ENCODE peak calls at places on chromosomes 3 and 15, in six cellular contexts. One of them, this sample, is unnamed.

GRCh38 chr3:62873672-62874397 is 1.4 kb downstream of the CADPS start:
- DNase-seq in AG09319: no peak
- DNase-seq in GM13977: peak; percentile 18
- DNase-seq in stomach: no peak
- DNase-seq in mucosa of descending colon: peak; percentile 64
- DNase-seq in IMR-90: no peak
- DNase-seq in this sample: peak; percentile 58

GRCh38 chr15:45634442-45635190 is at the start of gene SQOR:
- DNase-seq in IMR-90: peak; percentile 54
- DNase-seq in GM13977: peak; percentile 78
- DNase-seq in AG09319: no peak
- DNase-seq in mucosa of descending colon: peak; percentile 95
- DNase-seq in stomach: peak; percentile 91
- DNase-seq in this sample: peak; percentile 96

GRCh38 chr3:48013288-48013980 is 2.8 kb downstream of the MAP4 start:
- DNase-seq in mucosa of descending colon: no peak
- DNase-seq in stomach: peak; percentile 42
- DNase-seq in IMR-90: peak; percentile 91
- DNase-seq in AG09319: peak; percentile 25
- DNase-seq in GM13977: no peak
- DNase-seq in this sample: peak; percentile 65

GRCh38 chr15:49712846-49713450 is 92.1 kb downstream of the DTWD1 start:
- DNase-seq in GM13977: no peak
- DNase-seq in AG09319: no peak
- DNase-seq in stomach: no peak
- DNase-seq in mucosa of descending colon: no peak
- DNase-seq in IMR-90: no peak
- DNase-seq in this sample: no peak

GRCh38 chr15:80677041-80677440 is 18.1 kb upstream of the ABHD17C start:
- DNase-seq in IMR-90: no peak
- DNase-seq in mucosa of descending colon: no peak
- DNase-seq in stomach: no peak
- DNase-seq in AG09319: no peak
- DNase-seq in GM13977: no peak
- DNase-seq in this sample: no peak

GRCh38 chr3:102471491-102471890 is 36.7 kb downstream of the ZPLD1 start:
- DNase-seq in AG09319: no peak
- DNase-seq in IMR-90: no peak
- DNase-seq in GM13977: no peak
- DNase-seq in mucosa of descending colon: no peak
- DNase-seq in stomach: no peak
- DNase-seq in this sample: no peak

GRCh38 chr3:52186729-52187128 is 11.2 kb upstream of the ALAS1 start:
- DNase-seq in IMR-90: no peak
- DNase-seq in stomach: no peak
- DNase-seq in AG09319: no peak
- DNase-seq in GM13977: no peak
- DNase-seq in mucosa of descending colon: no peak
- DNase-seq in this sample: no peak

GRCh38 chr3:48619541-48620524 is 1.7 kb downstream of the TMEM89 start:
- DNase-seq in mucosa of descending colon: no peak
- DNase-seq in IMR-90: no peak
- DNase-seq in GM13977: no peak
- DNase-seq in stomach: no peak
- DNase-seq in AG09319: no peak
- DNase-seq in this sample: peak; percentile 54

GRCh38 chr3:129233538-129233937 is 15.9 kb upstream of the COPG1 start:
- DNase-seq in GM13977: peak; percentile 74
- DNase-seq in mucosa of descending colon: no peak
- DNase-seq in IMR-90: no peak
- DNase-seq in AG09319: no peak
- DNase-seq in stomach: peak; percentile 31
- DNase-seq in this sample: no peak

DNA sequence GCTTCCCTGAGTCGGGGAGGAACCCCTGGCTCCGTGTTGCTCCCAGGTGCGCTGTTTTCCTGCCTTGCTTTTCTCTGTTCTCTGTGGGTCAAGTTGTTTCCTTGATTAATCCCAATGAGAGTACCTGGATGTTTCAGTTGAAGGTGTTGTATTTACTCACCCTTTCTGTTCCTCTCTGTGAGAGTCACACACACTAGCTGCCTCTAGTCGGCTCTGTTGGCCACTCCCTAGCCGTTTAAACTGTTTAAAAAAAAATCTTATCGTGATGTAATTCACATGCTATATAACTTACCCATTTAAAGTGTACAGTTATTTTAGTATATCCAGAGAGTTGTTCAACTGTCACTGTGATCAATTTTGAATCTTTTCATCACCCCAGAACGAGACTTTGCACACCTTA is 74.0 kb downstream of the AKAP13 start:
- DNase-seq in stomach: no peak
- DNase-seq in mucosa of descending colon: no peak
- DNase-seq in AG09319: no peak
- DNase-seq in IMR-90: no peak
- DNase-seq in GM13977: no peak
- DNase-seq in this sample: no peak
- TF ChIP-seq CTCF in stomach: no peak
- TF ChIP-seq CTCF in mucosa of descending colon: no peak
- TF ChIP-seq CTCF in AG09319: no peak
- TF ChIP-seq CTCF in IMR-90: no peak
- TF ChIP-seq CTCF in GM13977: no peak
- TF ChIP-seq CTCF in this sample: no peak

GRCh38 chr3:16060358-16060852 is 114.1 kb upstream of the GALNT15 start:
- DNase-seq in AG09319: peak; percentile 94
- DNase-seq in mucosa of descending colon: no peak
- DNase-seq in IMR-90: peak; percentile 100
- DNase-seq in stomach: no peak
- DNase-seq in GM13977: no peak
- DNase-seq in this sample: no peak
- TF ChIP-seq CTCF in AG09319: peak; percentile 39
- TF ChIP-seq CTCF in mucosa of descending colon: no peak
- TF ChIP-seq CTCF in IMR-90: peak; percentile 45
- TF ChIP-seq CTCF in stomach: no peak
- TF ChIP-seq CTCF in GM13977: no peak
- TF ChIP-seq CTCF in this sample: no peak

DNA sequence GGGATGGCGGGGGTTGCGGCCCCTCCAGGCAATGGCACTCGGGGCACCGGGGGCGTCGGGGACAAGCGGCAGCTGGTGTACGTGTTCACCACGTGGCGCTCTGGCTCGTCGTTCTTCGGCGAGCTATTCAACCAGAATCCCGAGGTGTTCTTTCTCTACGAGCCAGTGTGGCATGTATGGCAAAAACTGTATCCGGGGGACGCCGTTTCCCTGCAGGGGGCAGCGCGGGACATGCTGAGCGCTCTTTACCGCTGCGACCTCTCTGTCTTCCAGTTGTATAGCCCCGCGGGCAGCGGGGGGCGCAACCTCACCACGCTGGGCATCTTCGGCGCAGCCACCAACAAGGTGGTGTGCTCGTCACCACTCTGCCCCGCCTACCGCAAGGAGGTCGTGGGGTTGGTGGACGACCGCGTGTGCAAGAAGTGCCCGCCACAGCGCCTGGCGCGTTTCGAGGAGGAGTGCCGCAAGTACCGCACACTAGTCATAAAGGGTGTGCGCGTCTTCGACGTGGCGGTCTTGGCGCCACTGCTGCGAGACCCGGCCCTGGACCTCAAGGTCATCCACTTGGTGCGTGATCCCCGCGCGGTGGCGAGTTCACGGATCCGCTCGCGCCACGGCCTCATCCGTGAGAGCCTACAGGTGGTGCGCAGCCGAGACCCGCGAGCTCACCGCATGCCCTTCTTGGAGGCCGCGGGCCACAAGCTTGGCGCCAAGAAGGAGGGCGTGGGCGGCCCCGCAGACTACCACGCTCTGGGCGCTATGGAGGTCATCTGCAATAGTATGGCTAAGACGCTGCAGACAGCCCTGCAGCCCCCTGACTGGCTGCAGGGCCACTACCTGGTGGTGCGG is 1.9 kb downstream of the CHST2 start:
- DNase-seq in stomach: peak; percentile 26
- DNase-seq in AG09319: no peak
- DNase-seq in IMR-90: peak; percentile 55
- DNase-seq in mucosa of descending colon: peak; percentile 76
- DNase-seq in GM13977: peak; percentile 74
- DNase-seq in this sample: no peak
- TF ChIP-seq CTCF in stomach: no peak
- TF ChIP-seq CTCF in AG09319: peak; percentile 70
- TF ChIP-seq CTCF in IMR-90: peak; percentile 64
- TF ChIP-seq CTCF in mucosa of descending colon: no peak
- TF ChIP-seq CTCF in GM13977: peak; percentile 69
- TF ChIP-seq CTCF in this sample: no peak

DNA sequence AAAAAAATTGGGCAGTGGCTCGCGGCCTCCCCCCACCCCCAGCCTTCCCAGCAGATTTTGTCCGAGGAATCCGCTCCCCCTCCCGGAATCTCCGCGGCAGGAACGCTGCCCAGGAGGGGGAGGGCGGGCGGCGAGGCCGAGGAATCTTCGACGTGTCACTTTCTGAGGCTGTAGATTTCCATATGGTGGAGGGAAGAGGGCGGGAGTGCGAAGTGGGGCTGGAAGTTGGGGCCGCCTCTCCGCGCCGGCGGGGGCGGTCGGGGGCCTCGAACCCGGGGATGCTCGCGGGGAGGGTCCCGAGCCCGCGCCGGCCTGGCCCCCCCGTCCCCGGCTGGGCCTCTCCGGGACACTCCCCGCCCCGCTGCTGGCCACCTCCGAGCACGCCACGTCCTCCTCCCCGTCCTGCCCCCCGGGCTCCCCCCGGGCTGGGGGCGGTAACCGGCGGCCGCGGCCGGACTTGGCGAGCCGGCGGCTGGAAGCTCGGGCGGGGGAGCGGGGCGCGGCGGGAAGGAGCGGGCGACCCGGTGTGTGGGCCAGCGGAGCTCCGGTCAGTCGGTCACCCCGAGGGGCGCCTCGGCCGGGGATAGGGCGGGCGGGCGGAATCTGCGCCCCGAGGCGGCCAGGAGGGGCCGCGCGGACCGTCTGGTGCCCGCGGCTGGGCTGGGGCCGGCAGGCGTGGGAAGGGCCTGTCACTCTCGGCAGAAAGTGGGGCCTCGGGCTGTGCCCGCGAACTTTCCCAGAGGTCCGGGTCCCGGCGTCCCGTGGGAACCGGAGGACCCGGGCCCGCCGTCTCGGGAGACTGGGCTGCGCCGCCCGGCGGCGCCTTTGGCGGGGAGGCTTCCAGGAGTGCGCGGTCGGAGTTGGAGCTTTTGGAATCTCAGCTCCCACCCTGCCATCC is 949 bp downstream of the FNDC3B start:
- DNase-seq in mucosa of descending colon: peak; percentile 88
- DNase-seq in GM13977: peak; percentile 79
- DNase-seq in IMR-90: peak; percentile 86
- DNase-seq in AG09319: peak; percentile 80
- DNase-seq in stomach: peak; percentile 87
- DNase-seq in this sample: peak; percentile 88
- TF ChIP-seq CTCF in mucosa of descending colon: no peak
- TF ChIP-seq CTCF in GM13977: no peak
- TF ChIP-seq CTCF in IMR-90: peak; percentile 18
- TF ChIP-seq CTCF in AG09319: peak; percentile 33
- TF ChIP-seq CTCF in stomach: no peak
- TF ChIP-seq CTCF in this sample: peak; percentile 12

DNA sequence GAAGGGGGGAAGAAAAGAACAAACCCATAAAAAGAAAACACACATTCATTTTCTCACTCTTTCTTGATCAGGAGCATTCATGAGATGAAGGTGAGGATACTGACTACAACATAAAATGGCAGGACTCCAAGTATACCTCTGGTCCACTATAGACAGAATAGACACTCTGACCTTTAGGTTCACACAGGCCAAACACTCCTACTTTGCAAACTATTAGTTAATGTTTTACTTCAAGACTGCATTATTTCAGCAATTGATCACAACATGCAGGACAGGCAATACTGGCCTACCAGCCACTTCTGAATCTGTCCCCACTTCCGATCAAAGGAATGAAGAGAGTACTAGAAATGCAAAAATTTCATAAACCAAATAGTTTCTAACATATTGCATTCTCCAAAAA is 47.0 kb downstream of the LRRFIP2 start:
- DNase-seq in stomach: no peak
- DNase-seq in mucosa of descending colon: no peak
- DNase-seq in GM13977: no peak
- DNase-seq in AG09319: no peak
- DNase-seq in IMR-90: no peak
- DNase-seq in this sample: no peak
- TF ChIP-seq CTCF in stomach: no peak
- TF ChIP-seq CTCF in mucosa of descending colon: no peak
- TF ChIP-seq CTCF in GM13977: no peak
- TF ChIP-seq CTCF in AG09319: no peak
- TF ChIP-seq CTCF in IMR-90: no peak
- TF ChIP-seq CTCF in this sample: no peak